ENCODE peak calls at places on chromosomes 7 and 10, in ten cellular contexts. J, O, U, I, G, W, F, T, Y and K are unnamed samples. For H3K27me3, the result is how much of the 10 kb centered on the place peaks cover.

GRCh38 chr10:112783653-112784426 is 166.2 kb upstream of the TCF7L2 start:
- DNase-seq in J (no peak), O (no peak), U (no peak), I (no peak), G (no peak), W (no peak), F (no peak), T (no peak), Y (no peak), K (peak)

GRCh38 chr10:49141541-49142332 is 7.9 kb upstream of the FAM170B start:
- DNase-seq in J (no peak), O (no peak), U (no peak), I (no peak), G (no peak), W (no peak), F (no peak), T (no peak), Y (no peak), K (no peak)

GRCh38 chr10:113454341-113455061 is 98.4 kb upstream of the HABP2 start:
- DNase-seq in J (peak), O (peak), U (peak), I (peak), G (peak), W (peak), F (peak), T (peak), Y (peak), K (peak)

GRCh38 chr7:69962856-69963149 is 364.5 kb downstream of the AUTS2 start:
- DNase-seq in J (no peak), O (no peak), U (no peak), I (no peak), G (no peak), W (no peak), F (peak), T (no peak), Y (no peak), K (no peak)

GRCh38 chr7:122619664-122620063 is 79.3 kb downstream of the RNF133 start:
- DNase-seq in J (no peak), O (no peak), U (no peak), I (no peak), G (no peak), W (no peak), F (no peak), T (no peak), Y (no peak), K (no peak)

GRCh38 chr10:88879754-88880286 is at the start of gene STAMBPL1:
- DNase-seq in J (peak), O (peak), U (no peak), I (no peak), G (no peak), W (no peak), F (peak), T (peak), Y (peak), K (no peak)

GRCh38 chr10:73940634-73941221 is 29.8 kb downstream of the PLAU start:
- DNase-seq in J (peak), O (peak), U (peak), I (peak), G (peak), W (peak), F (peak), T (peak), Y (peak), K (peak)

GRCh38 chr7:69439040-69439439 is 159.2 kb upstream of the AUTS2 start:
- DNase-seq in J (no peak), O (no peak), U (no peak), I (no peak), G (no peak), W (no peak), F (no peak), T (no peak), Y (no peak), K (no peak)

GRCh38 chr10:12181065-12181775 is 14.5 kb downstream of the NUDT5 start:
- DNase-seq in J (no peak), O (peak), U (peak), I (no peak), G (no peak), W (no peak), F (peak), T (no peak), Y (no peak), K (no peak)

GRCh38 chr7:88230646-88231045 is 10.8 kb upstream of the SRI start:
- DNase-seq in J (no peak), O (no peak), U (no peak), I (no peak), G (no peak), W (no peak), F (no peak), T (no peak), Y (peak), K (no peak)

GRCh38 chr10:78401882-78402367 is 368.3 kb downstream of the RPS24 start:
- DNase-seq in J (no peak), O (no peak), U (peak), I (no peak), G (no peak), W (no peak), F (no peak), T (peak), Y (no peak), K (no peak)

GRCh38 chr10:77680065-77680464 is 42.5 kb upstream of the KCNMA1 start:
- DNase-seq in J (no peak), O (no peak), U (no peak), I (no peak), G (no peak), W (no peak), F (no peak), T (no peak), Y (no peak), K (no peak)

GRCh38 chr7:134820778-134821177 is 41.3 kb downstream of the CALD1 start:
- DNase-seq in J (no peak), O (no peak), U (no peak), I (no peak), G (no peak), W (no peak), F (no peak), T (no peak), Y (no peak), K (no peak)

GRCh38 chr10:3654496-3654895 is 130.5 kb downstream of the KLF6 start:
- DNase-seq in J (no peak), O (no peak), U (no peak), I (no peak), G (no peak), W (no peak), F (no peak), T (no peak), Y (no peak), K (no peak)

GRCh38 chr7:3578399-3578798 is 277.3 kb downstream of the SDK1 start:
- DNase-seq in J (no peak), O (no peak), U (no peak), I (no peak), G (no peak), W (no peak), F (no peak), T (no peak), Y (no peak), K (no peak)

GRCh38 chr7:30914611-30915601 is 3.3 kb downstream of the AQP1 start:
- DNase-seq in J (peak), O (no peak), U (no peak), I (no peak), G (peak), W (peak), F (no peak), T (no peak), Y (no peak), K (peak)

GRCh38 chr7:121745856-121746255 is 127.1 kb upstream of the PTPRZ1 start:
- DNase-seq in J (no peak), O (no peak), U (no peak), I (no peak), G (no peak), W (no peak), F (no peak), T (no peak), Y (no peak), K (no peak)

GRCh38 chr10:103605359-103606156 is 112.1 kb downstream of the NEURL1 start:
- DNase-seq in J (peak), O (peak), U (no peak), I (peak), G (peak), W (peak), F (no peak), T (peak), Y (peak), K (peak)

GRCh38 chr7:28732037-28732869 is 225.9 kb downstream of the TRIL start:
- DNase-seq in J (no peak), O (no peak), U (no peak), I (no peak), G (peak), W (no peak), F (no peak), T (no peak), Y (no peak), K (peak)

GRCh38 chr7:28729276-28729675 is 228.9 kb downstream of the TRIL start:
- DNase-seq in J (no peak), O (no peak), U (no peak), I (no peak), G (no peak), W (no peak), F (no peak), T (no peak), Y (no peak), K (no peak)

GRCh38 chr7:28731092-28731491 is 227.0 kb downstream of the TRIL start:
- DNase-seq in J (no peak), O (no peak), U (no peak), I (no peak), G (no peak), W (no peak), F (no peak), T (no peak), Y (no peak), K (no peak)

GRCh38 chr7:28726563-28726962 is 231.6 kb downstream of the TRIL start:
- DNase-seq in J (no peak), O (no peak), U (no peak), I (no peak), G (no peak), W (no peak), F (no peak), T (no peak), Y (no peak), K (peak)

DNA sequence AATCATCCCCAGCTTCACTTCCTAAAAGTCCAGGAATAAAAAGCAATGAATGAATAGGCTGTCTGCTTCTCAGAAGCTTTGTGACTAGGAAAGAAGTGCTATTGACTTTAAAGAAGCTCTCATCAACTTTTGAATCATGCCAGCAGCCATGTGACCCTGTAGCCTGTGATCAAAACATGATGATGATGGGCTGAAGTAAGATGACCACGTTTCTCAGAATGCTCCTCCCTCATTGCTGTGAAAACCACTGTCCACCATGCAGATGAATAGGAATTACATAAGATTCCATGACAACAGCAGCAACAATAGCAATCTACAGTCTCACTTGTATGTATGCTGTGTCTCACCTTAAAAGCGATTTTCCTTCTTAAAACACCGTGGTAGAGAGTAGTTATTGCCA is 228.4 kb downstream of the TRIL start:
- DNase-seq in J (no peak), O (no peak), U (no peak), I (no peak), G (no peak), W (no peak), F (no peak), T (no peak), Y (no peak), K (no peak)
- H3K27ac ChIP-seq in J (no peak), O (no peak), U (no peak), I (no peak), G (no peak), W (no peak), F (no peak), T (no peak), Y (no peak), K (no peak)

GRCh38 chr10:68233045-68233444 is 1.1 kb upstream of the ATOH7 start:
- DNase-seq in J (no peak), O (no peak), U (no peak), I (no peak), G (no peak), W (no peak), F (no peak), T (no peak), Y (no peak), K (no peak)
- H3K27me3 ChIP-seq in J (under half), O (under half), U (under half), I (under half), G (under half), W (under half), F (under half), T (under half), Y (under half), K (under half)

GRCh38 chr10:80410122-80410521 is 1.8 kb downstream of the PRXL2A start:
- DNase-seq in J (no peak), O (no peak), U (no peak), I (no peak), G (no peak), W (no peak), F (no peak), T (no peak), Y (peak), K (no peak)

GRCh38 chr10:80411681-80412230 is 3.4 kb downstream of the PRXL2A start:
- DNase-seq in J (no peak), O (no peak), U (no peak), I (no peak), G (no peak), W (no peak), F (no peak), T (no peak), Y (no peak), K (no peak)

GRCh38 chr10:80409121-80409520 is 770 bp downstream of the PRXL2A start:
- DNase-seq in J (no peak), O (no peak), U (no peak), I (no peak), G (no peak), W (no peak), F (no peak), T (no peak), Y (peak), K (no peak)

GRCh38 chr10:80411267-80411668 is 2.9 kb downstream of the PRXL2A start:
- DNase-seq in J (peak), O (peak), U (no peak), I (peak), G (no peak), W (no peak), F (no peak), T (peak), Y (peak), K (peak)

GRCh38 chr10:80410578-80411145 is 2.3 kb downstream of the PRXL2A start:
- DNase-seq in J (no peak), O (no peak), U (no peak), I (no peak), G (no peak), W (no peak), F (no peak), T (no peak), Y (peak), K (peak)
- H3K27ac ChIP-seq in J (peak), O (no peak), U (no peak), I (peak), G (no peak), W (no peak), F (no peak), T (peak), Y (peak), K (peak)

GRCh38 chr10:100828744-100829102 is 83.3 kb downstream of the PAX2 start:
- DNase-seq in J (no peak), O (no peak), U (no peak), I (no peak), G (no peak), W (no peak), F (no peak), T (no peak), Y (no peak), K (no peak)

GRCh38 chr10:100829933-100830727 is 82.6 kb upstream of the SLF2 start:
- DNase-seq in J (no peak), O (no peak), U (no peak), I (no peak), G (no peak), W (no peak), F (no peak), T (no peak), Y (no peak), K (no peak)

GRCh38 chr10:100831742-100832141 is 81.0 kb upstream of the SLF2 start:
- DNase-seq in J (no peak), O (no peak), U (no peak), I (no peak), G (no peak), W (no peak), F (no peak), T (no peak), Y (no peak), K (peak)

GRCh38 chr10:100829103-100829870 is 83.5 kb upstream of the SLF2 start:
- DNase-seq in J (no peak), O (no peak), U (no peak), I (no peak), G (no peak), W (no peak), F (no peak), T (no peak), Y (no peak), K (no peak)

DNA sequence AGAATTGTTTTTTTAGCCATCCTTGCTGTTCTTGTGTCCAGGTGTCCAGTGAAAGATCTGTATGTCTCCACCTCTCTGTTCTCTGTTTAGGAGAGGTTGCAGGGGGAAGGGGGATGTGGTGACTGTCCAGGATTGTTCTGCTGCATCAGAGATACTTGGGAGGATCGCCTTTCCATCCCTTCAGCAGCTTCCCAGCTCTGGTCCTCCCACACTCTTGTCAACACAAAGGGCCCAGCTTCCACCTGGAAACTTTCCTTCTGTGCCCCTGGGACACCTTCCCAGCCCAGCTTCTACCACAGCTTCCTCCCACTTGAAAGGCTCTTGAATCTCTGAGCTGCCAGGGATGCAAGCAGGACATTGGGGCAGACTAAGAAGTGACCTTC is 82.0 kb upstream of the SLF2 start:
- DNase-seq in J (no peak), O (no peak), U (no peak), I (no peak), G (no peak), W (no peak), F (no peak), T (no peak), Y (no peak), K (no peak)
- H3K27me3 ChIP-seq in J (under half), O (half or more), U (half or more), I (under half), G (half or more), W (under half), F (under half), T (half or more), Y (half or more), K (under half)

GRCh38 chr10:68470300-68470699 is 1.5 kb downstream of the DNA2 start:
- DNase-seq in J (no peak), O (no peak), U (no peak), I (no peak), G (no peak), W (no peak), F (no peak), T (no peak), Y (no peak), K (no peak)
- H3K27ac ChIP-seq in J (no peak), O (no peak), U (no peak), I (no peak), G (no peak), W (no peak), F (no peak), T (no peak), Y (no peak), K (no peak)

GRCh38 chr10:117535752-117536358 is 6.7 kb upstream of the EMX2 start:
- DNase-seq in J (no peak), O (no peak), U (no peak), I (no peak), G (no peak), W (no peak), F (no peak), T (no peak), Y (no peak), K (no peak)
- H3K27me3 ChIP-seq in J (under half), O (half or more), U (half or more), I (under half), G (half or more), W (under half), F (under half), T (half or more), Y (half or more), K (under half)

GRCh38 chr7:16708496-16708895 is 45.1 kb upstream of the TSPAN13 start:
- DNase-seq in J (no peak), O (no peak), U (no peak), I (no peak), G (no peak), W (no peak), F (no peak), T (no peak), Y (no peak), K (no peak)

GRCh38 chr7:16711730-16712129 is 41.8 kb upstream of the TSPAN13 start:
- DNase-seq in J (no peak), O (no peak), U (no peak), I (no peak), G (no peak), W (no peak), F (no peak), T (no peak), Y (no peak), K (no peak)

GRCh38 chr7:16708980-16709379 is 44.6 kb upstream of the TSPAN13 start:
- DNase-seq in J (peak), O (no peak), U (no peak), I (no peak), G (no peak), W (no peak), F (no peak), T (no peak), Y (no peak), K (no peak)

GRCh38 chr7:16710641-16711040 is 42.9 kb upstream of the TSPAN13 start:
- DNase-seq in J (no peak), O (no peak), U (no peak), I (no peak), G (no peak), W (no peak), F (no peak), T (no peak), Y (no peak), K (no peak)

GRCh38 chr7:16712916-16713315 is 40.6 kb upstream of the TSPAN13 start:
- DNase-seq in J (no peak), O (no peak), U (no peak), I (no peak), G (no peak), W (no peak), F (no peak), T (no peak), Y (no peak), K (no peak)
- H3K27ac ChIP-seq in J (no peak), O (no peak), U (no peak), I (no peak), G (no peak), W (no peak), F (no peak), T (no peak), Y (no peak), K (no peak)